ENCODE peak calls at places on chromosome 17, in five cellular contexts. I is BJ, R is left ventricle myocardium inferior, V is colonic mucosa, X is thyroid gland. J is an unnamed sample.

GRCh38 chr17:13518271-13519000 is 83.3 kb downstream of the HS3ST3A1 start:
- DNase-seq in X (no peak), V (no peak), R (no peak), I (peak; percentile 66), J (no peak)

GRCh38 chr17:1039511-1040215 is 42.7 kb downstream of the TIMM22 start:
- DNase-seq in I (no peak), X (peak; percentile 49), V (peak; percentile 45), R (peak; percentile 82), J (no peak)

GRCh38 chr17:72034000-72034399 is 86.8 kb upstream of the SOX9 start:
- DNase-seq in R (no peak), X (no peak), V (no peak), I (no peak), J (no peak)

GRCh38 chr17:6365187-6365943 is 69.6 kb downstream of the AIPL1 start:
- DNase-seq in R (no peak), I (no peak), X (no peak), V (peak; percentile 12), J (no peak)

GRCh38 chr17:76543482-76544122 is 3.8 kb downstream of the PRCD start:
- DNase-seq in R (peak; percentile 21), X (no peak), I (no peak), V (no peak), J (no peak)

GRCh38 chr17:40323731-40324650 is 15.0 kb downstream of the RARA start:
- DNase-seq in R (peak; percentile 73), I (no peak), V (peak; percentile 47), X (no peak), J (no peak)

GRCh38 chr17:17367931-17368330 is 64.8 kb downstream of the NT5M start:
- DNase-seq in V (no peak), R (no peak), X (no peak), I (no peak), J (no peak)

GRCh38 chr17:78794399-78794798 is 12.3 kb upstream of the CYTH1 start:
- DNase-seq in I (no peak), V (no peak), R (no peak), X (no peak), J (no peak)

GRCh38 chr17:64259922-64260321 is 3.1 kb downstream of the TEX2 start:
- DNase-seq in X (peak; percentile 42), I (no peak), V (peak; percentile 23), R (no peak), J (no peak)

DNA sequence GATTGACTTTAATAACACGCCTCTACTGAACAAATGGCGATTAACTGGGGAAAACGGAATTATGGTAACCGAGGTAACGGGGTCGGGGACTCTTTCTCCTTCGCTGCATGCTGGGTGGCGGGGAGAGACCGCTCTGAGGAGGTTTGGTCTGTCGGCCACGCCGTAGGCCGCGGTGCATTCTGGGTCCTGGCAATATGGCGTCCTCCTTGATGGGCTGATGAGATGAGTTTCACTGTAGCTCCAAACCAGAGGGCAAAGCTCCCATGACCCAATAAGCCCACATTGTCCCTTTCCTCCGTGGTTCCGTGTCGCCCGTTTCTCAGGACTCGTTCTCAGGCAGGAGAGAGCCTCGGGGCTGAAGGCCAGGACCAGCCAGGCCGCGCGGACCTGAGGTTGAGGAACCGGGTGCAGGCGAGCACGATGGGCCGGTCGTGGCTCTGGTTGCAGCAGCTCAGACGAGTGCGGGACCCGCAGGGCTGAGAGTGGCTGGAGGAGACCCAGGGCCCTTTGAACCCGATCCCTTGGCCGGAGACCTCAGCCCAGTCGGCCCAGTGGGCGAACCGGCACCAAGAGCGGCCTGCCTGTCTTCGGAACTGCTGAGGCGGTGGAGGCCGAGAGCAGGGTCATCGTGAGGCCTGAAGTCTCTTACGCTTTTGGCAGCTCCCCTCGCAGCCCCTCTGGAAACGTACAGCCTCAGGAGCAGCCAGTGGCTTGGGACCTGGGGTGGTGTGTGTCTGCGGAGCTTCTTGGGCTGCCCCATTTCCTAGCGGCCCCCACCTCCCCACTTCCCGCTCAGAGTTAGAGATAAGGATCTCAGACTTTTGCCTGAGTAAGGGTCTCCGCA is at the start of gene RPTOR:
- DNase-seq in X (peak; percentile 88), I (peak; percentile 45), R (peak; percentile 89), V (peak; percentile 97), J (peak; percentile 90)
- TF ChIP-seq CTCF in X (no peak), I (no peak), R (no peak), V (no peak), J (no peak)

GRCh38 chr17:66904760-66905637 is 59.5 kb upstream of the CACNG4 start:
- DNase-seq in X (no peak), I (no peak), R (peak; percentile 19), V (no peak), J (no peak)
- TF ChIP-seq CTCF in X (no peak), I (no peak), R (no peak), V (no peak), J (no peak)

DNA sequence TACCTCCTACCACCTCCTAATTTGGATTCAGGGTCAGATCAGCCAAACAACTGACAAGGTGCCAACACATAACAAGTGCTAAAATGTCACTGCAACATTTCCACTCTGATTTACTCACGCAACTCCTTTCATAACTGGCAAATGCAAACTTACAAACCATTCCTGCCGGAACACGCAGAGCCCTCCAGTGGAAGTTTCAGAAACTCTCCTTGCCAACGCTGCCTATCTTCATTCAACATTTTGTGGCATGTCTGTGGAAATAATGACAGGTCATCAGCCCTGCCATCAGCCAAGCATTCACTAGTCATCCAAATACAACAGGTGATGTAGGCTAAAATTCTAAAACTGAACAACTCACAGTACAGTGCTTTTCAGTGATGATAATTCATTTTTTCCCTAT is 37.7 kb upstream of the OR3A1 start:
- DNase-seq in R (no peak), I (no peak), X (no peak), V (no peak), J (no peak)
- TF ChIP-seq CTCF in R (peak; percentile 37), I (no peak), X (no peak), V (no peak), J (no peak)

DNA sequence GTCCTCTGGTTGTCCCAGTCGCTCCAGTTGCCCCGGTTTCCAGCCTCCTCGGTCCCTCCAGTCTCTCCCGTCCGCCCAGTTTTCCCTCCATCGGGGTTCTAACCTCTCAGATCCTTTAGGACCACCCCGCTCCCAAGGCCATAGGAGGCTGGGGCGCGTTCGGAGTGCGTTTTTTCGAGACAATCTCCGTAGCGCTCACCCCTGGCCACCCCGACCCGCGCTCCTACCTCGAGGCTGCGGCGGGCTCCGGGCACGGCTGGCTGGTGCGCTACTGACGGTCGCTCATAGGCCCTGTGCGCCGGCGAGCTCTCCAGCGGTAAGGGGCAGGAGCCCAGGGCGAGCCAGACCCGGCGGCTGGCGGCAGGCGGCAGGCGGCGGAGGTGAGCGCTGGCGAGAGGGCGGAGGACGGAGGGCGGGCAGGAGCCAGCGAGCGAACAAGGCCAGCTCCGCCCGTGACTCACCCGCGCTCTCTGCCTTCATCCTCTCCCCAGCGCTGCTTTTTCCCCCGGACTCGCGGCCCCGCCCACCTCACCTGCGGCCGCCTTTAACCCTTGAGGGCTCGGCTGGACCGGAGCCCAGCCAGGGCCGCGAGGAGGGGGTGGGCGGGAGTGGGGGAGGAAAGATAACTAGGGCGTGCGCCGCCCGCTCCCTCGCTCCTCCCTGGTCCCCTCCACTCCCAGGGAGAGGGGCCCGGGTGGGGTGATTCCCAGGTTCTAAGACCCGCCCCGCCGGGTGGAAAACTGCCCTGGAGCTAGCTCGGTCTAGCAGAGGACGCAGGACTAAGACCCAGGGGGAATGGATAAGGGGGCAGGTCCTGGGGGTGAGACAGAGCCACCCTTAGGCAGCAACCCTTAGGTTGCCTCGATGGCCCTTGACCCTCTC is at the start of gene SP6:
- DNase-seq in R (peak; percentile 35), V (peak; percentile 94), I (no peak), X (peak; percentile 82), J (peak; percentile 80)
- TF ChIP-seq CTCF in R (peak; percentile 46), V (no peak), I (peak; percentile 20), X (no peak), J (no peak)

GRCh38 chr17:45284176-45285140 is 22.6 kb upstream of the SPATA32 start:
- DNase-seq in I (no peak), V (no peak), R (peak; percentile 75), X (no peak), J (no peak)
- TF ChIP-seq CTCF in I (peak; percentile 23), V (no peak), R (peak; percentile 33), X (no peak), J (no peak)

GRCh38 chr17:81480140-81480917 is 32.3 kb downstream of the ACTG1 start:
- DNase-seq in I (no peak), R (no peak), X (peak; percentile 41), V (no peak), J (no peak)
- TF ChIP-seq CTCF in I (peak; percentile 7), R (peak; percentile 10), X (no peak), V (no peak), J (no peak)

DNA sequence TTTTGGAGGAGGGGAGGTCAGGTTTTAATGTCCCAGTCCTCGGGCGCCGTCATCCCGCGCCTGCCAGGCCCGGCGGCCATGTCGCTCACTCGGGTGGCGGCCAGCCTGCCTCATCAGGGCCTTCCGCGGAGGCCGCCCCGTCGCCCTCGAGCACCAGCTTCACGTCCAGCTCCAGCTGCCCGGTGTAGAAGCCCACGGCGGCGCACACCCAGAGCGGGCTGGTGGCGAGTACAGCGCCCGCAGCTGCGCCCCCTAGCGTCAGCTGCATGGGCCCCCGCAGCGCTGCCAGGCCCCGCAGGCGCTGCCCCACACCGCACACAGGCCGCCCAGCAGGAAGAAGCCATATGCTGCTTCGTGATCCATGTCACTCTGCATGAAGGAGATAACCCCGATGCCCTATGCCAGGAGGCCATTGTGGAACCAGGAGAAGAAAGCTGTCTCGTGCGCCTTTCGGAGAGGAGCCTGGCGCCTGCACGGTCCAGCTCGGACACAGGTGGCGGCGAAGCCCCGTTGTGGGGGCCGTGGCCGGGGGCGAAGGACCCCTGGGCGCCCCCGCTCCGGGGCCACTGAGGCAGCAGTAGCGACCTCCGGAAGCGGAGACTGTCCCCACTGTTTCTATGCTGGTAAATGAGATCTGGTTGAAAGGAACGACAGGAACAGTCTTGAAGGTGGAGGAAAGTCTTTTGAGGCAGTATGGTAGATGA is 9.6 kb downstream of the AP2B1 start:
- DNase-seq in I (no peak), R (no peak), X (no peak), V (no peak), J (peak; percentile 27)
- TF ChIP-seq CTCF in I (no peak), R (no peak), X (no peak), V (no peak), J (peak; percentile 18)